ENCODE peak calls at places on chromosome 2, in seven cellular contexts. Q is PC-3; G is OCI-M1; H is LoVo; L is activated CD8-positive, alpha-beta memory T cell treated with anti-CD3 and anti-CD28 coated beads for 24 hours; M is renal cortical epithelial cell; P is SK-N-MC. T is an unnamed sample.

GRCh38 chr2:36667931-36668330 is 28.6 kb upstream of the VIT start:
- DNase-seq in G (no peak), P (no peak), Q (no peak), H (no peak), M (no peak), L (no peak), T (no peak)

GRCh38 chr2:193895226-193895625 is 1700.5 kb upstream of the TMEFF2 start:
- DNase-seq in P (no peak), G (no peak), M (no peak), H (no peak), Q (no peak), L (no peak), T (peak)

GRCh38 chr2:239019193-239019581 is 171.3 kb downstream of the TWIST2 start:
- DNase-seq in M (no peak), Q (no peak), H (no peak), G (no peak), P (no peak), L (no peak), T (no peak)

GRCh38 chr2:46651363-46652099 is 172.2 kb downstream of the TMEM247 start:
- DNase-seq in L (no peak), M (no peak), G (no peak), Q (no peak), H (no peak), P (no peak), T (no peak)

GRCh38 chr2:231068525-231069222 is 12.0 kb downstream of the PSMD1 start:
- DNase-seq in Q (peak), H (peak), M (peak), L (no peak), G (no peak), P (no peak), T (no peak)

GRCh38 chr2:44230378-44230777 is 44.9 kb upstream of the SLC3A1 start:
- DNase-seq in G (no peak), L (no peak), M (no peak), H (no peak), P (no peak), Q (no peak), T (no peak)

GRCh38 chr2:6497048-6497447 is 368.7 kb downstream of the CMPK2 start:
- DNase-seq in H (no peak), L (no peak), Q (no peak), P (no peak), M (no peak), G (no peak), T (no peak)

GRCh38 chr2:529425-529824 is 147.8 kb downstream of the TMEM18 start:
- DNase-seq in G (peak), L (no peak), M (peak), P (peak), Q (peak), H (peak), T (peak)

GRCh38 chr2:3959372-3959771 is 256.0 kb downstream of the DCDC2C start:
- DNase-seq in G (peak), M (peak), H (peak), Q (peak), L (no peak), P (peak), T (peak)

GRCh38 chr2:23445450-23445868 is 60.5 kb downstream of the KLHL29 start:
- DNase-seq in L (peak), G (peak), M (peak), P (no peak), Q (peak), H (no peak), T (no peak)

GRCh38 chr2:223042704-223043118 is 9.3 kb upstream of the KCNE4 start:
- DNase-seq in H (no peak), M (peak), G (peak), P (no peak), L (no peak), Q (peak), T (peak)

GRCh38 chr2:112791019-112791418 is 6.7 kb upstream of the IL1A start:
- DNase-seq in L (no peak), G (no peak), M (no peak), P (no peak), H (no peak), Q (no peak), T (no peak)

GRCh38 chr2:219358170-219359075 is 25.9 kb upstream of the RESP18 start:
- DNase-seq in L (no peak), G (no peak), M (no peak), Q (no peak), P (no peak), H (no peak), T (no peak)

GRCh38 chr2:54482725-54483124 is 26.6 kb downstream of the SPTBN1 start:
- DNase-seq in Q (peak), M (peak), L (no peak), G (no peak), P (no peak), H (peak), T (no peak)

GRCh38 chr2:36671731-36672130 is 24.8 kb upstream of the VIT start:
- DNase-seq in P (no peak), Q (no peak), G (no peak), M (no peak), H (no peak), L (no peak), T (no peak)

GRCh38 chr2:153819501-153819900 is 52.2 kb upstream of the GALNT13 start:
- DNase-seq in H (no peak), P (no peak), G (peak), L (no peak), Q (peak), M (no peak), T (no peak)

GRCh38 chr2:216665240-216665639 is 30.1 kb downstream of the IGFBP5 start:
- DNase-seq in M (no peak), G (no peak), H (no peak), Q (peak), P (no peak), L (no peak), T (no peak)

GRCh38 chr2:237262838-237263771 is 150.9 kb downstream of the COL6A3 start:
- DNase-seq in L (no peak), Q (peak), H (no peak), P (no peak), G (no peak), M (peak), T (no peak)

GRCh38 chr2:8320305-8320704 is 361.6 kb upstream of the ID2 start:
- DNase-seq in P (no peak), L (no peak), G (no peak), Q (no peak), M (peak), H (no peak), T (no peak)

GRCh38 chr2:66324924-66325583 is 109.9 kb upstream of the MEIS1 start:
- DNase-seq in G (no peak), M (no peak), L (no peak), P (no peak), H (no peak), Q (no peak), T (no peak)

GRCh38 chr2:237922641-237923361 is 44.0 kb upstream of the UBE2F start:
- DNase-seq in Q (peak), L (no peak), M (peak), H (peak), G (no peak), P (no peak), T (no peak)

T was measured in Kasumi-1.